ENCODE peak calls at places on chromosomes 3 and 15, in eight cellular contexts. L, K, J, Y, G, T, C and O are unnamed samples. For H3K4me1, the result is how much of the 10 kb centered on the place peaks cover.

GRCh38 chr3:71288269-71288930 is 295.1 kb downstream of the FOXP1 start:
- DNase-seq in L (no peak), K (no peak), J (no peak), Y (no peak), G (no peak), T (no peak), C (no peak), O (no peak)

GRCh38 chr15:25792128-25792527 is 71.0 kb downstream of the ATP10A start:
- DNase-seq in L (no peak), K (no peak), J (no peak), Y (peak), G (no peak), T (no peak), C (no peak), O (no peak)

GRCh38 chr15:48647963-48648362 is 2.5 kb upstream of the FBN1 start:
- DNase-seq in L (no peak), K (peak), J (no peak), Y (no peak), G (no peak), T (no peak), C (peak), O (no peak)

GRCh38 chr3:71579301-71579933 is 4.1 kb downstream of the FOXP1 start:
- DNase-seq in L (no peak), K (no peak), J (no peak), Y (no peak), G (no peak), T (no peak), C (no peak), O (no peak)

GRCh38 chr15:91942676-91943417 is 89.3 kb downstream of the SLCO3A1 start:
- DNase-seq in L (no peak), K (no peak), J (peak), Y (peak), G (no peak), T (peak), C (peak), O (peak)

GRCh38 chr3:130916507-130917167 is 22.8 kb downstream of the ATP2C1 start:
- DNase-seq in L (no peak), K (no peak), J (no peak), Y (no peak), G (no peak), T (no peak), C (no peak), O (no peak)

GRCh38 chr15:60091150-60091549 is 87.0 kb downstream of the FOXB1 start:
- DNase-seq in L (no peak), K (no peak), J (no peak), Y (no peak), G (no peak), T (no peak), C (no peak), O (no peak)

GRCh38 chr3:12054245-12054644 is 50.1 kb downstream of the SYN2 start:
- DNase-seq in L (no peak), K (no peak), J (no peak), Y (no peak), G (no peak), T (no peak), C (no peak), O (no peak)

GRCh38 chr15:95718441-95718840 is 612.1 kb upstream of the NR2F2 start:
- DNase-seq in L (no peak), K (no peak), J (no peak), Y (peak), G (no peak), T (no peak), C (no peak), O (no peak)

GRCh38 chr15:25852696-25853524 is 10.2 kb downstream of the ATP10A start:
- DNase-seq in L (no peak), K (no peak), J (peak), Y (no peak), G (no peak), T (no peak), C (no peak), O (no peak)

GRCh38 chr3:27533718-27534578 is 49.8 kb upstream of the SLC4A7 start:
- DNase-seq in L (peak), K (no peak), J (no peak), Y (peak), G (peak), T (no peak), C (peak), O (peak)

GRCh38 chr3:189937302-189938255 is 183.1 kb downstream of the P3H2 start:
- DNase-seq in L (no peak), K (no peak), J (no peak), Y (no peak), G (no peak), T (no peak), C (no peak), O (no peak)

GRCh38 chr15:63063164-63063756 is 20.7 kb downstream of the TPM1 start:
- DNase-seq in L (no peak), K (no peak), J (no peak), Y (no peak), G (no peak), T (no peak), C (no peak), O (no peak)

GRCh38 chr3:17195192-17195611 is 310.4 kb downstream of the PLCL2 start:
- DNase-seq in L (no peak), K (no peak), J (no peak), Y (no peak), G (peak), T (no peak), C (no peak), O (peak)

GRCh38 chr15:73711526-73711925 is 27.3 kb downstream of the CD276 start:
- DNase-seq in L (no peak), K (no peak), J (no peak), Y (no peak), G (no peak), T (no peak), C (no peak), O (no peak)

GRCh38 chr3:45881031-45882022 is 5.0 kb upstream of the CCR9 start:
- DNase-seq in L (no peak), K (no peak), J (no peak), Y (no peak), G (no peak), T (no peak), C (no peak), O (peak)

GRCh38 chr15:101578443-101578894 is 73.7 kb downstream of the TM2D3 start:
- DNase-seq in L (peak), K (peak), J (no peak), Y (no peak), G (no peak), T (peak), C (peak), O (peak)

GRCh38 chr15:56425976-56426375 is 39.0 kb downstream of the MNS1 start:
- DNase-seq in L (no peak), K (no peak), J (no peak), Y (no peak), G (no peak), T (no peak), C (no peak), O (no peak)

GRCh38 chr15:39362832-39363561 is 217.9 kb upstream of the THBS1 start:
- DNase-seq in L (no peak), K (peak), J (no peak), Y (no peak), G (no peak), T (no peak), C (no peak), O (no peak)

GRCh38 chr3:160098946-160099626 is 110.5 kb downstream of the IL12A start:
- DNase-seq in L (no peak), K (no peak), J (no peak), Y (no peak), G (no peak), T (no peak), C (no peak), O (no peak)

GRCh38 chr15:40721716-40722115 is 26.7 kb downstream of the RAD51 start:
- DNase-seq in L (no peak), K (no peak), J (no peak), Y (no peak), G (no peak), T (no peak), C (no peak), O (no peak)

GRCh38 chr3:78285032-78285728 is 1245.3 kb downstream of the ROBO2 start:
- DNase-seq in L (no peak), K (no peak), J (no peak), Y (no peak), G (no peak), T (no peak), C (no peak), O (no peak)

GRCh38 chr15:27176785-27177406 is 205.9 kb downstream of the GABRG3 start:
- DNase-seq in L (no peak), K (no peak), J (no peak), Y (no peak), G (no peak), T (no peak), C (no peak), O (no peak)

GRCh38 chr3:71709908-71710511 is 15.2 kb downstream of the EIF4E3 start:
- DNase-seq in L (no peak), K (no peak), J (no peak), Y (no peak), G (no peak), T (no peak), C (no peak), O (no peak)

GRCh38 chr15:51377038-51377761 is 35.7 kb downstream of the GLDN start:
- DNase-seq in L (no peak), K (no peak), J (peak), Y (no peak), G (no peak), T (no peak), C (no peak), O (no peak)

GRCh38 chr15:77029166-77030041 is 34.5 kb downstream of the PSTPIP1 start:
- DNase-seq in L (peak), K (peak), J (peak), Y (peak), G (no peak), T (no peak), C (no peak), O (peak)

GRCh38 chr3:156382458-156383346 is 172.2 kb downstream of the SSR3 start:
- DNase-seq in L (peak), K (no peak), J (no peak), Y (no peak), G (no peak), T (no peak), C (no peak), O (peak)

GRCh38 chr3:152317956-152318355 is 49.2 kb downstream of the MBNL1 start:
- DNase-seq in L (no peak), K (no peak), J (no peak), Y (no peak), G (no peak), T (no peak), C (no peak), O (no peak)

GRCh38 chr3:122691195-122691594 is 10.6 kb downstream of the PARP14 start:
- DNase-seq in L (no peak), K (no peak), J (no peak), Y (no peak), G (peak), T (no peak), C (no peak), O (no peak)

GRCh38 chr3:168467085-168467714 is 371.5 kb upstream of the GOLIM4 start:
- DNase-seq in L (no peak), K (peak), J (no peak), Y (no peak), G (peak), T (no peak), C (no peak), O (no peak)

GRCh38 chr15:58536414-58536813 is 104.6 kb downstream of the LIPC start:
- DNase-seq in L (no peak), K (no peak), J (no peak), Y (peak), G (no peak), T (no peak), C (no peak), O (no peak)

DNA sequence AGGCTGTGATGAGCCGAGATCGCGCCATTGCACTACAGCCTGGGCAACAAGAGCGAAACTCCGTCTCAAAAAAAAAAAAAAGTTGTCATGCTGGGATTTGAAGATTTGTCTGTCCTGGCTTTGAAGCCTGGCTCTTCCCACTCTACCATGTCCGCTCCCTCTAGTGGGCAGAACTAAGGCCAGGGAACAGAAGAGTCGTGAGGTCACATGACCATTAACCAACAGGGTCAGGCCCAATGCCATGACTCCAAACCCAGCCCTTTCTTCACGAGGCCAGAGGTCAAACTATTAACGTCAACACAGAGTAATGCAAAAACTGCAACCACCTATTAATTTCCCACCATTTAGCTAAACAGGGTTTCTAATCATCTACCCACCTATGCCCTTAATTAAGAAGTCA is 212.1 kb downstream of the ADAMTS17 start:
- DNase-seq in L (no peak), K (no peak), J (no peak), Y (no peak), G (no peak), T (no peak), C (no peak), O (no peak)
- TF ChIP-seq EP300 in L (no peak), K (no peak), J (no peak), Y (no peak), G (no peak), T (no peak), C (no peak), O (no peak)

DNA sequence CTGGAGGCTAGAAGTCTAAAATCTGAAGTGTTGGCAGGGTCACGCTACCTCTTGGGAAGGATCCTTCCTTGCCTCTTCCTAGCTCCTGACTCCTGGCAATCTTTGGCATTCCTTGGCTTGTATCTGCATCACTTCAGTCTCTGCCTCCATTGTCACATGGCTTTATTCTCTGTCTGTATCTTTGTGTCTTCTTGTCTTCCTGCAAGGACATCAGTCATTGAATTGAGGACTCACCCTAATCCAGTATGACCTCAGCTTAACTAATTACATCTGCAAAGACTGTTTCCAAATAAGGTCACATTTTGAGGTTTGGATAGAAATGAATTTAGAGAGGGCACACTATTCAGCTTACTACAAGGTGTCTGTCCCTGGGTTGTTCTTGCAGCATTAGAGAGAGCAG is 31.1 kb upstream of the UTS2B start:
- DNase-seq in L (no peak), K (no peak), J (no peak), Y (no peak), G (no peak), T (no peak), C (no peak), O (no peak)
- H3K4me1 ChIP-seq in L (under half), K (under half), J (under half), Y (under half), G (under half), T (under half), C (under half), O (under half)

GRCh38 chr3:30440147-30440604 is 166.2 kb upstream of the TGFBR2 start:
- DNase-seq in L (no peak), K (no peak), J (no peak), Y (no peak), G (no peak), T (no peak), C (no peak), O (no peak)

GRCh38 chr3:30435950-30436349 is 170.5 kb upstream of the TGFBR2 start:
- DNase-seq in L (no peak), K (no peak), J (no peak), Y (no peak), G (no peak), T (no peak), C (no peak), O (no peak)

GRCh38 chr3:30438121-30438520 is 168.3 kb upstream of the TGFBR2 start:
- DNase-seq in L (no peak), K (no peak), J (no peak), Y (no peak), G (no peak), T (no peak), C (no peak), O (no peak)

GRCh38 chr3:30439451-30440053 is 166.8 kb upstream of the TGFBR2 start:
- DNase-seq in L (no peak), K (no peak), J (no peak), Y (peak), G (no peak), T (no peak), C (no peak), O (no peak)

DNA sequence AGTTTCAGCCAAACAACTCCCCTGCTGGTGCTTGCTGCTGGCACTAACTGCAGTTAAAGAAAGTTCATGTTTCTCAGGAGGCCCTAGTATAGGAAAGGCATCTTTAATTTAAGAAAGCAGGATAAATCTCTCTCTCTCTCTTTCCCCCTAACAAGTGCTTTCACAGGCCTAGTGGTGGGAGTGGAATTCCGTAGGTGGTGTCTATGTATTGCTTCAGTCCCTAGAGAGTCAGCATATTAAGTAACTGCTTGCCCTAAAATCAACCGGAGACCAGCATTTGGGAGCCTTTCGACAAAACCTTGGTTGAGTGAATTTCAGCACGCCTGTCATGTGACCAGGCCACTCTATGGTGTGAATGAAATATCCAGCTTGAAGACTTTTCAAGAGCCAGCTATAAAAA is 169.2 kb upstream of the TGFBR2 start:
- DNase-seq in L (no peak), K (no peak), J (no peak), Y (peak), G (no peak), T (no peak), C (no peak), O (peak)
- TF ChIP-seq POLR2AphosphoS5 in L (no peak), K (no peak), J (no peak), Y (no peak), G (no peak), T (no peak), C (peak), O (no peak)

GRCh38 chr3:129547241-129547640 is 4.3 kb downstream of the H1-8 start:
- DNase-seq in L (no peak), K (no peak), J (no peak), Y (no peak), G (no peak), T (no peak), C (no peak), O (no peak)
- TF ChIP-seq EP300 in L (no peak), K (no peak), J (no peak), Y (no peak), G (no peak), T (no peak), C (no peak), O (no peak)